ENCODE peak calls at places on chromosomes 16 and 17, in nine cellular contexts. H, X, G, J, U, L, I, N and C are unnamed samples.

GRCh38 chr16:66717776-66718175 is 21.2 kb upstream of the CMTM4 start:
- DNase-seq in X (no peak), I (no peak), L (no peak), N (no peak), J (no peak), U (no peak), H (no peak), G (no peak), C (no peak)

GRCh38 chr16:86816930-86817625 is 238.7 kb downstream of the FOXL1 start:
- DNase-seq in U (no peak), I (no peak), H (no peak), L (no peak), G (no peak), J (no peak), N (no peak), X (no peak), C (no peak)

GRCh38 chr16:85333744-85334640 is 221.7 kb upstream of the CIBAR2 start:
- DNase-seq in H (no peak), G (no peak), X (no peak), U (no peak), I (no peak), N (peak; percentile 73), J (no peak), L (no peak), C (no peak)

GRCh38 chr16:28567292-28567691 is 13.6 kb downstream of the SGF29 start:
- DNase-seq in H (no peak), U (no peak), I (no peak), N (no peak), G (no peak), X (no peak), L (no peak), J (no peak), C (no peak)

GRCh38 chr16:3515897-3516296 is 15.1 kb downstream of the CLUAP1 start:
- DNase-seq in X (no peak), J (no peak), H (no peak), I (no peak), N (no peak), L (no peak), G (no peak), U (no peak), C (no peak)

GRCh38 chr17:39951924-39952664 is 10.7 kb upstream of the GSDMA start:
- DNase-seq in I (no peak), J (no peak), H (no peak), N (no peak), L (peak; percentile 50), X (no peak), U (no peak), G (no peak), C (no peak)

GRCh38 chr16:85029413-85029794 is 1.8 kb downstream of the KIAA0513 start:
- DNase-seq in G (peak; percentile 55), U (no peak), N (peak; percentile 92), I (peak; percentile 52), H (no peak), X (no peak), L (peak; percentile 39), J (no peak), C (peak; percentile 64)

GRCh38 chr17:77332981-77333685 is 192.4 kb downstream of the SEC14L1 start:
- DNase-seq in N (peak; percentile 80), L (peak; percentile 13), G (peak; percentile 52), H (peak; percentile 72), U (peak; percentile 60), X (peak; percentile 50), I (no peak), J (no peak), C (no peak)

GRCh38 chr17:50699410-50699809 is 8.3 kb downstream of the ANKRD40 start:
- DNase-seq in I (no peak), J (no peak), L (no peak), X (no peak), H (no peak), N (no peak), G (no peak), U (no peak), C (no peak)

GRCh38 chr16:8583712-8584111 is 6.6 kb downstream of the TMEM114 start:
- DNase-seq in N (no peak), U (no peak), H (no peak), I (no peak), G (no peak), J (no peak), L (no peak), X (no peak), C (no peak)

GRCh38 chr17:3821101-3821500 is 20.1 kb upstream of the ITGAE start:
- DNase-seq in N (no peak), H (no peak), X (no peak), I (no peak), J (no peak), G (no peak), U (no peak), L (no peak), C (no peak)

GRCh38 chr16:87924937-87925670 is 11.2 kb downstream of the CA5A start:
- DNase-seq in I (no peak), H (no peak), X (no peak), L (no peak), J (no peak), N (no peak), G (no peak), U (no peak), C (no peak)